ENCODE peak calls at places on chromosomes 11 and 22, in five cellular contexts. S is NB4, P is WTC11, H is A549, I is K562. L is an unnamed sample.

GRCh38 chr11:119538748-119539147 is 115.8 kb upstream of the THY1 start:
- DNase-seq in S (peak), P (no peak), H (no peak), I (no peak), L (no peak)

GRCh38 chr11:116733386-116733755 is 39.4 kb downstream of the BUD13 start:
- DNase-seq in S (no peak), P (no peak), H (no peak), I (no peak), L (no peak)

GRCh38 chr11:116239247-116239646 is 533.5 kb downstream of the BUD13 start:
- DNase-seq in S (no peak), P (no peak), H (no peak), I (no peak), L (no peak)

GRCh38 chr11:126140932-126141291 is 70.5 kb downstream of the RPUSD4 start:
- DNase-seq in S (no peak), P (no peak), H (no peak), I (no peak), L (peak)

GRCh38 chr11:65842144-65842543 is 8.4 kb downstream of the SNX32 start:
- DNase-seq in S (no peak), P (no peak), H (no peak), I (no peak), L (no peak)

GRCh38 chr22:45891996-45892621 is 84.9 kb downstream of the WNT7B start:
- DNase-seq in S (peak), P (no peak), H (no peak), I (no peak), L (no peak)

GRCh38 chr11:65892661-65893317 is 2.3 kb downstream of the CCDC85B start:
- DNase-seq in S (no peak), P (no peak), H (no peak), I (no peak), L (no peak)

GRCh38 chr11:104467414-104467813 is 303.5 kb upstream of the PDGFD start:
- DNase-seq in S (no peak), P (no peak), H (no peak), I (no peak), L (no peak)

GRCh38 chr22:37121887-37122591 is 12.5 kb upstream of the TMPRSS6 start:
- DNase-seq in S (no peak), P (no peak), H (no peak), I (no peak), L (peak)

GRCh38 chr11:102564110-102564509 is 33.6 kb upstream of the MMP7 start:
- DNase-seq in S (peak), P (no peak), H (peak), I (no peak), L (peak)

GRCh38 chr11:128894685-128895084 is 3.5 kb downstream of the KCNJ5 start:
- DNase-seq in S (no peak), P (no peak), H (no peak), I (no peak), L (peak)

GRCh38 chr22:36467042-36467810 is 14.2 kb downstream of the TXN2 start:
- DNase-seq in S (peak), P (no peak), H (no peak), I (no peak), L (no peak)

GRCh38 chr11:112216591-112217105 is 9.6 kb upstream of the PTS start:
- DNase-seq in S (no peak), P (no peak), H (no peak), I (no peak), L (no peak)

GRCh38 chr11:64531906-64532312 is 59.1 kb upstream of the SLC22A12 start:
- DNase-seq in S (peak), P (no peak), H (no peak), I (no peak), L (no peak)

GRCh38 chr11:117684731-117685130 is 112.3 kb downstream of the DSCAML1 start:
- DNase-seq in S (no peak), P (no peak), H (no peak), I (no peak), L (no peak)

GRCh38 chr11:61362542-61362875 is 335 bp downstream of the TMEM138 start:
- DNase-seq in S (peak), P (no peak), H (peak), I (peak), L (no peak)

GRCh38 chr11:69938206-69938605 is 119.0 kb upstream of the FGF3 start:
- DNase-seq in S (no peak), P (no peak), H (no peak), I (no peak), L (no peak)

GRCh38 chr11:74535371-74536118 is 42.0 kb upstream of the LIPT2 start:
- DNase-seq in S (no peak), P (no peak), H (no peak), I (no peak), L (no peak)

GRCh38 chr11:69854719-69855118 is 35.5 kb upstream of the FGF3 start:
- DNase-seq in S (no peak), P (no peak), H (peak), I (no peak), L (no peak)

GRCh38 chr22:25673721-25674120 is 68.3 kb upstream of the MYO18B start:
- DNase-seq in S (no peak), P (no peak), H (no peak), I (no peak), L (no peak)

GRCh38 chr11:5992604-5993251 is 5.9 kb upstream of the OR52L1 start:
- DNase-seq in S (peak), P (no peak), H (peak), I (peak), L (peak)

GRCh38 chr11:72686639-72687215 is 12.5 kb upstream of the PDE2A start:
- DNase-seq in S (no peak), P (no peak), H (no peak), I (no peak), L (no peak)

GRCh38 chr11:72430743-72431570 is 3.4 kb downstream of the CLPB start:
- DNase-seq in S (peak), P (peak), H (peak), I (peak), L (peak)

GRCh38 chr22:36860821-36861659 is at the start of gene NCF4:
- DNase-seq in S (peak), P (no peak), H (no peak), I (no peak), L (no peak)

GRCh38 chr22:26558246-26558895 is 31.6 kb downstream of the TPST2 start:
- DNase-seq in S (no peak), P (no peak), H (no peak), I (no peak), L (no peak)

GRCh38 chr11:134988495-134988894 is 576.5 kb upstream of the B3GAT1 start:
- DNase-seq in S (no peak), P (no peak), H (no peak), I (no peak), L (no peak)

GRCh38 chr11:109229682-109230081 is 192.3 kb upstream of the C11orf87 start:
- DNase-seq in S (no peak), P (no peak), H (no peak), I (no peak), L (no peak)

GRCh38 chr11:100731471-100731870 is 44.4 kb downstream of the ARHGAP42 start:
- DNase-seq in S (no peak), P (no peak), H (no peak), I (no peak), L (no peak)

GRCh38 chr11:122173587-122173986 is 57.6 kb upstream of the BLID start:
- DNase-seq in S (no peak), P (no peak), H (no peak), I (no peak), L (no peak)

DNA sequence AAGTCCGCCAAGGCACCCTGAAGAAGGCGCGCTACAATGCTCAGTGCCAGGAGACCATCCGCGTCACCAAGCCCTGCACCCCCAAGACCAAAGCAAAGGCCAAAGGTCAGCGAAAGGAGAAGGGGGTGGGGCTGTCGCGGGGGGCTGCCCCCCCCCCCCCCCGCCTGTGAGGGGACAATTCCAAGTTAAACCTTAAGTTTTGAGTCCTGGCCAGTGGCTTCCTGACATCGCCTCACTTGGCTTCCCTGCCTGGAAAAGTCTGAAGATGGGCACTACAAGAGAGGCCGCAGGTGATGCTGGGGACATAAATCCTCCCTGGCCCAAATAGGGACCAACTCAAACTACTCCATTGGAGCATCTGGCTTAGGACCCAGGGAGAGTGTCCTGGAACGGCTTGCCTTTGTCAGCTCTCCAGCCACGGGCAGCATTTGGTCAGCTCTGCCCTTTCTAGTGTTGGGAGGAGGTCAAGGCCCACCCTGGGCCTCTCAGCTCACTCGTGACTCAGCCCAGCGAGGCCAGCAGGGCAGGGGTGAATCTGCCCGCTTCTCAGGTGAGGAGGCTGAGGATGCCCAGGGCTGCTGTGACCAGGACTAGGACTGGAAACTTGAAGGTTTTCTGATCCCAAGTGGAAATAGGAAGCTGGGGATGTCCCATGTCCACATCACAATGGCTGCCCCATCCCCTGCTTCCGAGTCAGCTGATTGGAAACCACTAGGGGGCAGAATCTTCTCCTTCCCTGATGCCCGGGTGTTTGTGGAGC is 1.4 kb downstream of the MDK start:
- DNase-seq in S (peak), P (peak), H (peak), I (no peak), L (peak)
- TF ChIP-seq MAX in S (no peak), P (no peak), H (no peak), I (no peak), L (no peak)

DNA sequence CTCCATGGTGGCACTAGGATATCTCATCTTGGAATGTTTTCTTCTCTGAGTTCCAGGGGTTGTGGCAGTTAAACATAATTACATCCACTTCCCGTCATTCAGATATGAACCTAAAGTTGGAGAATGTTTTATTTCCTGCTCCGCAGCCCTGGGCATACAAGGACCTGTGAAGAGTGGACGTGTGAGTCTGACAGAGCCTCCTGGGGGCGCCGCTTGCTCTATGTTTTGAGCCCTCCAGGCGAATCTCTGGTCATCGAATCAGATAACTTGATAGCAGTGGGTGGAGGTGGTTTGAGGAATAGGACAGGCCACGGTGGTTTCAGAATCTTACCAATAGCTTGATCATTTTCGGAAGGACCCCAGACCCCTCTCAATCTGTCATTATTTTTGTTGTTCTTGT is 174.2 kb downstream of the NTM start:
- DNase-seq in S (no peak), P (peak), H (no peak), I (no peak), L (no peak)
- TF ChIP-seq MAX in S (no peak), P (no peak), H (no peak), I (no peak), L (no peak)

GRCh38 chr11:75801362-75802021 is 13.5 kb upstream of the UVRAG start:
- DNase-seq in S (no peak), P (no peak), H (no peak), I (no peak), L (no peak)
- TF ChIP-seq MAX in S (no peak), P (no peak), H (no peak), I (no peak), L (no peak)

GRCh38 chr22:17283423-17283822 is 64.2 kb upstream of the ADA2 start:
- DNase-seq in S (no peak), P (no peak), H (no peak), I (no peak), L (no peak)

GRCh38 chr22:17281026-17281809 is 62.0 kb upstream of the ADA2 start:
- DNase-seq in S (peak), P (no peak), H (no peak), I (no peak), L (no peak)

GRCh38 chr22:17285661-17286060 is 66.4 kb upstream of the ADA2 start:
- DNase-seq in S (no peak), P (no peak), H (no peak), I (no peak), L (no peak)

GRCh38 chr22:17284917-17285316 is 65.7 kb upstream of the ADA2 start:
- DNase-seq in S (no peak), P (no peak), H (no peak), I (no peak), L (no peak)
- TF ChIP-seq MAX in S (no peak), P (no peak), H (no peak), I (no peak), L (no peak)

GRCh38 chr11:77752518-77752917 is 68.0 kb downstream of the RSF1 start:
- DNase-seq in S (no peak), P (no peak), H (no peak), I (no peak), L (no peak)
- TF ChIP-seq MAX in S (no peak), P (no peak), H (no peak), I (no peak), L (no peak)

DNA sequence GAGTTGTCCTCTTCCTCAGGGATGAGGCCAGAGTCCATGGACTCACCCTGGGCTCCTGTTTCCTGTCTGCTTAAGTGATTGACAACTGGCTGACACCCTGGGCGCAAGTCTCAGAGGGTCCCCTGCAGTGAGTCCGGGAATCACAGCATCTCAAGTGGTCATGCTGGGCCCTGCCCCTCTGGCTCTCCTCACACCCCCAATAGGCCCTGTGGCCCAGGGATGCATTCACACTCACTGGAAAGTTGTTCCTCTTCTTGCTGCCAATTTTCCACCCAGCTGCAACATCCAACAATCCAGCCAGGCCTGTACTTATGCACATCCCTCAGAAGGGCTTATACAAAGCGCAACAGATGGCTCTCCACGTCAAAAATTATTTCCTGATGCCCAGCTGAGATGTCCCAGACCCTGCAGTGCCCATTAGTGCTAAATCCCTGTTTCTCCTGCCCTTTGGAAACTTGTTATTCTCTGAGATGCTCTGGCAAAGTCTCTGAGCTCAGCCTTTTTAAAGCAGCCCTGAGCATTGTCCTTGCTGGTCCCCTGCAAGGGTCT is 407.8 kb upstream of the NARS2 start:
- DNase-seq in S (no peak), P (no peak), H (no peak), I (no peak), L (no peak)
- TF ChIP-seq MAX in S (no peak), P (no peak), H (no peak), I (no peak), L (no peak)

GRCh38 chr22:41862160-41862529 is 29.2 kb downstream of the SREBF2 start:
- DNase-seq in S (peak), P (no peak), H (no peak), I (no peak), L (no peak)
- TF ChIP-seq MAX in S (no peak), P (no peak), H (no peak), I (no peak), L (no peak)

GRCh38 chr22:24444729-24445466 is 17.5 kb downstream of the ADORA2A start:
- DNase-seq in S (no peak), P (no peak), H (no peak), I (peak), L (no peak)
- TF ChIP-seq MAX in S (no peak), P (no peak), H (no peak), I (no peak), L (no peak)

L was measured in endothelial cell of umbilical vein.